ENCODE peak calls at places on chromosomes 6 and 20, in five cellular contexts. K, E, T, H and B are unnamed samples.

GRCh38 chr6:24721461-24722215 is 2.7 kb upstream of the C6orf62 start:
- DNase-seq in K (no peak), E (no peak), T (peak), H (no peak), B (no peak)

GRCh38 chr6:139142267-139142666 is 7.4 kb downstream of the HECA start:
- DNase-seq in T (no peak), H (no peak), E (no peak), K (no peak), B (no peak)

GRCh38 chr6:96162711-96163120 is 146.9 kb downstream of the FUT9 start:
- DNase-seq in K (no peak), E (peak), T (no peak), H (no peak), B (peak)

GRCh38 chr20:2245637-2246036 is 50.2 kb upstream of the TGM3 start:
- DNase-seq in T (no peak), H (no peak), K (no peak), E (no peak), B (no peak)

GRCh38 chr6:112690497-112691202 is 343.5 kb downstream of the RFPL4B start:
- DNase-seq in E (no peak), H (no peak), T (no peak), K (no peak), B (no peak)

GRCh38 chr20:54208492-54209044 is 681 bp downstream of the PFDN4 start:
- DNase-seq in T (no peak), H (no peak), K (no peak), E (peak), B (peak)

GRCh38 chr20:19975901-19976300 is 41.3 kb upstream of the NAA20 start:
- DNase-seq in H (no peak), K (no peak), T (no peak), E (peak), B (peak)

GRCh38 chr20:23156170-23156841 is 70.2 kb upstream of the CD93 start:
- DNase-seq in T (peak), E (peak), K (no peak), H (no peak), B (peak)

GRCh38 chr6:107318100-107318736 is 141.1 kb downstream of the PDSS2 start:
- DNase-seq in T (peak), H (peak), E (peak), K (no peak), B (peak)

GRCh38 chr6:147986891-147987290 is 355.7 kb upstream of the SASH1 start:
- DNase-seq in K (no peak), T (no peak), H (no peak), E (no peak), B (no peak)

GRCh38 chr6:32194825-32195651 is 2.6 kb upstream of the GPSM3 start:
- DNase-seq in H (no peak), E (peak), K (no peak), T (peak), B (peak)

GRCh38 chr6:149925253-149925973 is 2.5 kb upstream of the RAET1G start:
- DNase-seq in K (peak), T (no peak), H (no peak), E (no peak), B (peak)

GRCh38 chr6:107435798-107436197 is 23.6 kb downstream of the PDSS2 start:
- DNase-seq in E (no peak), K (no peak), T (no peak), H (no peak), B (no peak)